ENCODE peak calls at places on chromosomes 2 and 18, in seven cellular contexts. U, F, R, O, A, N and S are unnamed samples.

GRCh38 chr2:156944871-156945270 is 312.6 kb upstream of the GALNT5 start:
- DNase-seq in R (no peak), U (no peak), O (no peak), N (no peak), A (no peak), F (no peak), S (no peak)

GRCh38 chr2:149832256-149832655 is 244.7 kb upstream of the MMADHC start:
- DNase-seq in U (no peak), O (no peak), A (no peak), N (no peak), F (peak), R (no peak), S (no peak)

GRCh38 chr2:157897106-157897971 is 21.2 kb upstream of the ACVR1 start:
- DNase-seq in U (no peak), A (no peak), N (no peak), F (no peak), R (no peak), O (no peak), S (no peak)

GRCh38 chr2:200862532-200863000 is 1.9 kb downstream of the CLK1 start:
- DNase-seq in R (no peak), O (no peak), F (peak), A (no peak), U (peak), N (no peak), S (no peak)

GRCh38 chr2:219252570-219252899 is 508 bp upstream of the TUBA4B start:
- DNase-seq in N (no peak), U (no peak), O (no peak), A (no peak), R (no peak), F (no peak), S (no peak)

GRCh38 chr2:64634338-64635267 is 19.1 kb downstream of the SERTAD2 start:
- DNase-seq in F (peak), R (peak), N (no peak), O (no peak), U (no peak), A (peak), S (no peak)

GRCh38 chr18:54229660-54230059 is 5.2 kb upstream of the MBD2 start:
- DNase-seq in U (no peak), O (no peak), N (no peak), F (no peak), A (no peak), R (no peak), S (no peak)

GRCh38 chr2:97011977-97012569 is 25.7 kb upstream of the FAM178B start:
- DNase-seq in O (no peak), U (no peak), R (no peak), F (peak), A (no peak), N (no peak), S (peak)

GRCh38 chr2:195636890-195637289 is 20.1 kb upstream of the SLC39A10 start:
- DNase-seq in N (no peak), O (no peak), U (no peak), R (no peak), F (peak), A (no peak), S (no peak)

GRCh38 chr2:71721362-71721665 is 268.0 kb downstream of the DYSF start:
- DNase-seq in F (no peak), N (no peak), R (peak), U (peak), A (no peak), O (no peak), S (no peak)

GRCh38 chr2:239109041-239109915 is 261.4 kb downstream of the TWIST2 start:
- DNase-seq in N (peak), A (no peak), U (no peak), R (no peak), F (peak), O (peak), S (peak)

GRCh38 chr2:47520302-47520630 is 117.3 kb downstream of the MSH2 start:
- DNase-seq in F (no peak), U (no peak), A (no peak), N (no peak), R (no peak), O (no peak), S (no peak)

GRCh38 chr2:30366199-30366691 is 80.8 kb upstream of the LCLAT1 start:
- DNase-seq in A (no peak), R (no peak), U (no peak), N (no peak), F (peak), O (no peak), S (no peak)

GRCh38 chr2:180524458-180524857 is 455.9 kb upstream of the UBE2E3 start:
- DNase-seq in U (no peak), F (peak), N (no peak), O (no peak), R (no peak), A (no peak), S (no peak)

GRCh38 chr2:150125188-150125587 is 362.3 kb downstream of the RND3 start:
- DNase-seq in A (no peak), F (no peak), O (no peak), R (no peak), U (no peak), N (no peak), S (no peak)

GRCh38 chr2:223053431-223054192 is 1.6 kb downstream of the KCNE4 start:
- DNase-seq in A (peak), O (no peak), F (no peak), N (no peak), R (no peak), U (no peak), S (no peak)

GRCh38 chr2:121372756-121373353 is 87.9 kb upstream of the TFCP2L1 start:
- DNase-seq in O (no peak), A (no peak), N (no peak), R (no peak), U (no peak), F (no peak), S (no peak)

GRCh38 chr2:24586955-24587354 is 95.9 kb downstream of the NCOA1 start:
- DNase-seq in U (no peak), N (no peak), A (no peak), O (no peak), R (no peak), F (no peak), S (no peak)

GRCh38 chr18:36017232-36017631 is 44.8 kb downstream of the RMP24 start:
- DNase-seq in F (no peak), U (no peak), O (no peak), N (no peak), A (no peak), R (no peak), S (no peak)

GRCh38 chr2:54336136-54336976 is 80.3 kb upstream of the TSPYL6 start:
- DNase-seq in A (no peak), O (no peak), F (peak), N (no peak), U (no peak), R (no peak), S (no peak)

GRCh38 chr2:2850891-2851290 is 519.8 kb upstream of the MYT1L start:
- DNase-seq in N (no peak), U (no peak), R (no peak), O (no peak), A (no peak), F (no peak), S (no peak)

GRCh38 chr2:142220901-142221300 is 90.1 kb upstream of the LRP1B start:
- DNase-seq in R (no peak), O (no peak), A (no peak), U (no peak), F (no peak), N (no peak), S (no peak)

GRCh38 chr2:159446817-159447216 is 160.3 kb upstream of the WDSUB1 start:
- DNase-seq in R (no peak), N (no peak), A (no peak), O (no peak), U (no peak), F (no peak), S (no peak)

GRCh38 chr18:30675493-30675892 is 367.0 kb downstream of the DSC3 start:
- DNase-seq in F (no peak), U (no peak), A (no peak), R (no peak), O (no peak), N (no peak), S (no peak)

GRCh38 chr2:125745514-125745913 is 910.4 kb upstream of the GYPC start:
- DNase-seq in N (no peak), F (no peak), R (no peak), O (no peak), U (no peak), A (no peak), S (peak)

GRCh38 chr2:122643725-122644329 is 888.4 kb downstream of the TSN start:
- DNase-seq in A (no peak), R (no peak), N (no peak), F (peak), U (peak), O (no peak), S (peak)

GRCh38 chr18:79911871-79912270 is 39.6 kb downstream of the SLC66A2 start:
- DNase-seq in F (no peak), R (peak), A (no peak), U (no peak), N (no peak), O (no peak), S (no peak)

GRCh38 chr2:22691666-22692065 is 693.3 kb upstream of the KLHL29 start:
- DNase-seq in R (no peak), N (no peak), O (no peak), A (no peak), F (no peak), U (no peak), S (no peak)

GRCh38 chr2:240597054-240597418 is 10.5 kb downstream of the CAPN10 start:
- DNase-seq in F (no peak), N (no peak), U (no peak), O (peak), A (peak), R (peak), S (no peak)

GRCh38 chr2:95699201-95699600 is 107.4 kb downstream of the TRIM43 start:
- DNase-seq in F (no peak), O (no peak), A (no peak), R (no peak), N (no peak), U (no peak), S (no peak)

GRCh38 chr2:240628507-240629418 is 3.5 kb downstream of the GPR35 start:
- DNase-seq in O (peak), N (no peak), U (no peak), F (no peak), R (peak), A (no peak), S (no peak)

GRCh38 chr2:164061129-164061746 is 325.4 kb upstream of the FIGN start:
- DNase-seq in O (no peak), N (peak), R (no peak), F (peak), A (no peak), U (no peak), S (peak)

GRCh38 chr2:201320257-201320656 is 36.9 kb downstream of the FLACC1 start:
- DNase-seq in A (no peak), R (no peak), N (no peak), F (no peak), O (no peak), U (no peak), S (no peak)

GRCh38 chr18:29823671-29824070 is 1218.9 kb downstream of the DSC3 start:
- DNase-seq in O (no peak), F (no peak), R (no peak), N (no peak), A (no peak), U (no peak), S (no peak)

GRCh38 chr2:147872967-147873366 is 28.1 kb downstream of the ACVR2A start:
- DNase-seq in R (no peak), O (no peak), A (no peak), U (no peak), F (no peak), N (no peak), S (no peak)

GRCh38 chr18:12233378-12233777 is 20.8 kb upstream of the CIDEA start:
- DNase-seq in F (peak), A (no peak), N (no peak), O (no peak), R (no peak), U (no peak), S (no peak)

DNA sequence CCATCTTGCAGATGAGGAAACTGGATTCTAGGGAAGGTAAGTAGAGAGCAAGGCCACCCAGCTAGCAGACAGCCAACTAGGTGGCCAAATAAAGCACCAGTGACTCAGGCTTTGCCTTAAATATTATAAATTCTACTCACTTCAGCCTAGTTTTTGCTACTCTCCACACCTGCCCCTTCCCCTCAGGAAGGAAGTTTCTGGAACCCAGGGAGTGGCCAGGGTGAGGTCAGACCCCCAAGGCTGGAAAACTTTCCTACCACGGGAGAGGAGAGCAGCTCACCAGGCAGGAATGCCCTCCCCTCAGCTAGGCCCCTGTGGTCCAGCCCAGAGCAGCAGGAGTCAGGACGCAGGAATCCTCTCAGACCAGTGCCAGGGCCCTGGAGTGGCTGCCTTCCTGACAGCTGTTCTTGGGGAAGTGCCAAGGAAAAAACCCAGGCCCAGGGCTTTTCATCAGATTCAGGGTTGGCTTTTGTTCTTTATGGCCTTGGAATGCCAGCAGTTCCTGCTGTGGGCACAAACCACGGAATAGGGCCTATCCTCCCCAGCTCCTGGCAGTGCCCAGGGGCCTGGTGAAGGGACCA is 5.1 kb upstream of the PAX8 start:
- DNase-seq in A (peak), U (no peak), F (peak), R (peak), O (no peak), N (peak), S (peak)
- TF ChIP-seq POLR2A in A (no peak), U (no peak), F (no peak), R (no peak), O (no peak), N (no peak), S (no peak)

GRCh38 chr2:65952966-65953365 is 482.0 kb upstream of the MEIS1 start:
- DNase-seq in F (no peak), U (no peak), A (no peak), N (no peak), R (no peak), O (no peak), S (no peak)
- TF ChIP-seq POLR2A in F (no peak), U (no peak), A (no peak), N (no peak), R (no peak), O (no peak), S (no peak)

DNA sequence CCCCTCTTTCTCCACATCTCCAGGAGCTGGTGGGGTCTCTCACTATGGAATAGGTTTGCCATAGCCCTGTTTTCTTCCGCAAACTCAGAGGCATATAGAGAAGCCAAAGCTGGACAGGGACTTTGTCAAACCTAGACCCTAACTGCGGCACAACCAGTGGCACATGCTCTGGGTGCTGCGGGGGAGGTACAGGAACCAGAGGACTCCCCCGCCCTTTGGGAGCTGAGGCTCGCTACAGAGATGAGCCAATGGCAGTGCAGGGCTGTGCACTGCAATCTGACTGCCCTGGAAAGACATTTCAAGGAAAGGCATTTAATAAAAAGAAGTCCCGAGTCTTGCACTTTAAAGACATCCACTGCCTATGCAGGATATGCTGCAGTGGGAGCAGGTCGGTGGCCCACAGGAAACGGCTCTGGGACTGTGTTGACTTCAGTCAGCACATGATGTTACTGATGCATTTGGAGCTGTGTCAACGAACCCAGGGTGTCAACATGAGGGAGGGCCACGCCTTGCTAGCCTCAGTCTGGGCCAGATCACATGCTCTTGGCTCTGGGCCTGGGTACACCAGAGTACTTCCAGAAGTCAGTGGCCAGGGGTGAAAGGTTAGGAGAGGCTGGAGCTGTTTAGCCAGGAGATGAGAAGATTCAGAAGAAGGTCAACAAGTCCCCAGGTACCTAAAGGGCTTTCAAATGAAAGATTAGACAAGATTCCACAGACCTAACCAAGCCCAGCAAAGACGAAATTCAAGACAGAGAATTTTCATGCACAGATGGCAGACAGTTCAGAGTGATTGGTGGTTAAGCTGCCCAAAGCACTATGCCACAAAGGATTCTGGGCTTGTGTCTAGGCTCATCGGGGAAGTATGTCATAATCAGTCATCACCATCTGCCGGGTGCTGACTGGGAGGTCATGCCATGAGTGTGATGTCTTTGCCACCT is 8.2 kb downstream of the SLC35F6 start:
- DNase-seq in R (peak), N (peak), A (peak), O (peak), U (peak), F (peak), S (no peak)
- TF ChIP-seq POLR2A in R (peak), N (no peak), A (no peak), O (no peak), U (peak), F (no peak), S (no peak)

GRCh38 chr18:24016643-24017042 is 2.1 kb downstream of the TTC39C start:
- DNase-seq in A (no peak), F (no peak), O (no peak), N (no peak), R (no peak), U (no peak), S (peak)

GRCh38 chr18:24021505-24021904 is 7.0 kb downstream of the TTC39C start:
- DNase-seq in A (no peak), U (no peak), F (no peak), O (no peak), R (no peak), N (no peak), S (no peak)

GRCh38 chr18:24019641-24020331 is 5.2 kb downstream of the TTC39C start:
- DNase-seq in A (no peak), R (no peak), U (no peak), N (no peak), F (no peak), O (no peak), S (no peak)

GRCh38 chr18:24015897-24016631 is 1.5 kb downstream of the TTC39C start:
- DNase-seq in A (no peak), N (no peak), U (no peak), R (no peak), F (no peak), O (no peak), S (no peak)

GRCh38 chr18:24018299-24018910 is 3.9 kb downstream of the TTC39C start:
- DNase-seq in R (no peak), N (no peak), U (no peak), A (no peak), O (no peak), F (no peak), S (no peak)
- TF ChIP-seq POLR2A in R (no peak), N (no peak), U (no peak), A (no peak), O (no peak), F (no peak), S (no peak)

DNA sequence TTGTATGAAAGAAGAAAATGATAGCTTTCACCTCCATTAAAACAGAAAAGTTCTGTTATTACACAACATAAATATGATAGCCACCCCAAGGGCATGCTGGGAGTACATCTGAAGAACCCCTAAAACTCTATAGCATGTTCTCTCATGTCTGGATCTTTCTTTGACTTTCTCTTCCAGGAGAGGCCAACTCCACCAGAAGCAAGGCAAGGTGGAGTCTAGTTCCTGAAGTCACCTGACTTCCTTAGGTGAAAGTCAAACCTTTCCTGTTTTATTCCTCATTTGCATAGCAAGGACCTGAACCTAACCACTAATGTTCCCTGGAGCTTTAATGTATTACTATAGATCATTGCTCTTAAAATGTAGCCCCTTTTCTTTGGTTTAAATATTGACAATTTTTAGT is 5.7 kb downstream of the STAT1 start:
- DNase-seq in O (no peak), U (no peak), A (no peak), F (no peak), N (no peak), R (no peak), S (no peak)
- TF ChIP-seq POLR2A in O (no peak), U (no peak), A (no peak), F (no peak), N (no peak), R (no peak), S (no peak)

GRCh38 chr2:160492401-160493226 is 993 bp downstream of the RBMS1 start:
- DNase-seq in F (peak), U (peak), N (peak), R (peak), O (peak), A (peak), S (peak)
- TF ChIP-seq POLR2A in F (peak), U (no peak), N (no peak), R (no peak), O (no peak), A (peak), S (peak)

DNA sequence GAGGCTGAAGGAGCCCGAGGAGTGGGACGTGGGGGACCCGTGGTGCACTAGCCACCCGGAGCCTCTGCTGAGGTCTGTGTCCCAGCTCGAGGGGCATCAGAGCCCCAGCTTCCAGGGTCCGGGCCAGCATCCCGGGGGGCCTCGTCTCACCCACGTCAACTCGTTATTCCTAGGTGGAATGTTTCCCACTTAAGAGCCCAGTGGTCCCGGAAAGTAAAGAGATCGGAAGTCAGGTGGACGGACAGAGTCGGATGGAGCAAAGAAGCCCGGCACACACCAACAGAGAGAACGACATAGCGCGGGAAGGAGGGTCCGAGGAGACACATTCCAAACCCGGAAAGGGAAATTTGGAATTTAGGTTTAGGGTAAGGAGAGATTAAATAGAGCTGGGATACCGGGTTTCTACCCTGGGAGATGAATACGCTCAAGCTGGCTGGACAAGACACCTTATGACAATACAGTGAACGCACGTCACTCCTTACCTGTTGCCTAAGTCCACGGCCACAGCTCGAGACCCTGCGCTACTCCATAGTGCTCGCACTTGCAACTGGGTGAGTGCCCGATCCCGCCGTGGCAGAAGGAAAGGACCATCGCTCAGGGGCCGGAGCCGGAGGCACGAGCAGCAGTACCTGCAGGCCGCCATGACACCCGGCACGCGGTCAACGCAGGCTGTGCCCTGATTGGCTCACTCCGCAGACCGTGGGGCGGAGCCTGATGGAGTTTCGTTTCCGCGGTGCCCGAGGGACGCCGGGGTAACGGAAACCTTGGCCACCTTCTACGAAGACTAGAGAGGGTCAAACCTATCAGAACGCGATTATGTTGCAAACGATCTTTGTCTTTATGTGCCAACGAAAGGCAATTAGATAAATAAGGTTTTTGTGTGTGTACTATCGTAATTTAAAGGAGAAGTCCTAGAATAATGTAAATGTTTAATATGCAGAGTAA is at the start of gene PNPT1:
- DNase-seq in O (peak), R (peak), N (peak), U (peak), A (peak), F (peak), S (peak)
- TF ChIP-seq POLR2A in O (no peak), R (no peak), N (no peak), U (peak), A (peak), F (peak), S (peak)